ENCODE peak calls at places on chromosomes 5 and 9, in seven cellular contexts. G is A549; I is activated CD8-positive, alpha-beta memory T cell treated with anti-CD3 and anti-CD28 coated beads, Interleukin-2, amount 50 U/mL, for 48 hours; C is activated T-helper 1 cell treated with Interleukin-2 at 50 U/mL for 16 hours; A is kidney; V is CD4-positive, alpha-beta T cell; Z is BJ. F is an unnamed sample.

GRCh38 chr9:128634651-128635262 is 21.9 kb downstream of the DYNC2I2 start:
- DNase-seq in C (no peak), G (no peak), I (no peak), A (peak; percentile 84), Z (no peak), V (no peak), F (no peak)

GRCh38 chr5:81428446-81428845 is 34.5 kb upstream of the ACOT12 start:
- DNase-seq in V (no peak), A (no peak), G (no peak), C (no peak), I (no peak), Z (no peak), F (no peak)

GRCh38 chr9:37309136-37309535 is 113.4 kb upstream of the GRHPR start:
- DNase-seq in C (no peak), A (no peak), I (no peak), V (no peak), Z (peak; percentile 42), G (no peak), F (no peak)

GRCh38 chr5:147177125-147177840 is 57.5 kb upstream of the STK32A start:
- DNase-seq in G (no peak), Z (no peak), C (no peak), V (no peak), A (no peak), I (no peak), F (no peak)

GRCh38 chr9:88824711-88825110 is 166.6 kb upstream of the S1PR3 start:
- DNase-seq in V (no peak), G (no peak), A (no peak), I (no peak), C (no peak), Z (no peak), F (no peak)

GRCh38 chr9:8651126-8651525 is 851.5 kb upstream of the DMAC1 start:
- DNase-seq in I (no peak), C (no peak), V (no peak), G (no peak), Z (no peak), A (no peak), F (no peak)

GRCh38 chr9:93171261-93171660 is 12.7 kb upstream of the WNK2 start:
- DNase-seq in V (no peak), I (no peak), Z (no peak), C (no peak), G (no peak), A (peak; percentile 48), F (no peak)

GRCh38 chr9:106757539-106757938 is 105.4 kb upstream of the ZNF462 start:
- DNase-seq in V (no peak), C (no peak), I (no peak), Z (no peak), G (no peak), A (no peak), F (no peak)

GRCh38 chr5:143041461-143041860 is 271.3 kb downstream of the ARHGAP26 start:
- DNase-seq in V (no peak), A (no peak), G (no peak), Z (no peak), C (no peak), I (no peak), F (no peak)

GRCh38 chr5:3592298-3592697 is 3.3 kb upstream of the IRX1 start:
- DNase-seq in I (no peak), A (peak; percentile 65), C (no peak), Z (no peak), G (no peak), V (no peak), F (no peak)

GRCh38 chr5:170277953-170278352 is 19.6 kb downstream of the LCP2 start:
- DNase-seq in I (peak; percentile 57), A (no peak), Z (no peak), V (no peak), C (no peak), G (no peak), F (no peak)

GRCh38 chr5:72937517-72938061 is 18.3 kb upstream of the FCHO2 start:
- DNase-seq in A (no peak), C (no peak), V (no peak), Z (no peak), I (no peak), G (no peak), F (no peak)

GRCh38 chr5:6632324-6632930 is 417 bp downstream of the NSUN2 start:
- DNase-seq in G (peak; percentile 35), A (peak; percentile 80), C (no peak), V (peak; percentile 2), I (no peak), Z (no peak), F (peak; percentile 58)

GRCh38 chr5:78300464-78301045 is 6.1 kb upstream of the AP3B1 start:
- DNase-seq in C (no peak), I (no peak), V (no peak), Z (no peak), G (no peak), A (no peak), F (no peak)

GRCh38 chr9:34651876-34652602 is at the start of gene IL11RA:
- DNase-seq in V (no peak), A (peak; percentile 95), I (peak; percentile 73), G (peak; percentile 89), Z (no peak), C (no peak), F (peak; percentile 76)

GRCh38 chr5:55226027-55226933 is 835 bp downstream of the MCIDAS start:
- DNase-seq in I (peak; percentile 91), C (no peak), A (peak; percentile 84), Z (no peak), V (no peak), G (peak; percentile 92), F (peak; percentile 84)

GRCh38 chr5:119063579-119064379 is 7.1 kb upstream of the DMXL1 start:
- DNase-seq in A (no peak), Z (no peak), V (no peak), G (no peak), C (no peak), I (no peak), F (no peak)

GRCh38 chr9:4081948-4082347 is 217.9 kb downstream of the GLIS3 start:
- DNase-seq in C (no peak), G (no peak), V (no peak), A (no peak), Z (no peak), I (no peak), F (no peak)

GRCh38 chr5:143124593-143124992 is 278.9 kb downstream of the NR3C1 start:
- DNase-seq in V (no peak), I (no peak), C (no peak), G (no peak), A (no peak), Z (no peak), F (no peak)

GRCh38 chr5:180901204-180902009 is 2.4 kb downstream of the BTNL8 start:
- DNase-seq in A (no peak), G (no peak), C (no peak), Z (no peak), V (no peak), I (no peak), F (no peak)

GRCh38 chr9:21579209-21579608 is 97.1 kb upstream of the IFNE start:
- DNase-seq in Z (no peak), C (no peak), I (no peak), V (no peak), A (no peak), G (no peak), F (no peak)

GRCh38 chr9:12859704-12860251 is 85.0 kb downstream of the LURAP1L start:
- DNase-seq in Z (peak; percentile 60), G (peak; percentile 21), I (no peak), A (no peak), C (no peak), V (no peak), F (peak; percentile 6)

GRCh38 chr5:25964009-25964372 is 1074.4 kb downstream of the CDH9 start:
- DNase-seq in V (no peak), I (no peak), C (no peak), G (no peak), A (no peak), Z (no peak), F (no peak)

GRCh38 chr9:70197384-70198039 is 61.3 kb upstream of the SMC5 start:
- DNase-seq in V (no peak), A (no peak), G (no peak), Z (no peak), C (no peak), I (no peak), F (no peak)